ENCODE peak calls at places on chromosomes 12 and 14, in six cellular contexts. K is brain microvascular endothelial cell, V is astrocyte, U is left ventricle myocardium inferior, O is astrocyte of the cerebellum, L is fibroblast of lung. H is an unnamed sample.

GRCh38 chr12:108856428-108857157 is 790 bp downstream of the SSH1 start:
- DNase-seq in K (peak), V (peak), U (peak), O (no peak), L (peak), H (peak)

GRCh38 chr14:57712101-57712500 is 153.8 kb downstream of the SLC35F4 start:
- DNase-seq in K (no peak), V (no peak), U (no peak), O (no peak), L (no peak), H (no peak)

GRCh38 chr12:90836689-90837088 is 118.3 kb downstream of the CCER1 start:
- DNase-seq in K (no peak), V (no peak), U (no peak), O (no peak), L (peak), H (no peak)

GRCh38 chr12:114703060-114703493 is 19.1 kb upstream of the TBX3 start:
- DNase-seq in K (no peak), V (no peak), U (no peak), O (no peak), L (no peak), H (no peak)

GRCh38 chr14:24332094-24332983 is 2.5 kb downstream of the ADCY4 start:
- DNase-seq in K (peak), V (peak), U (peak), O (no peak), L (peak), H (peak)

GRCh38 chr12:114248527-114248926 is 157.4 kb downstream of the TBX5 start:
- DNase-seq in K (no peak), V (no peak), U (no peak), O (no peak), L (no peak), H (no peak)

GRCh38 chr12:2355604-2356003 is 302.8 kb downstream of the CACNA1C start:
- DNase-seq in K (no peak), V (no peak), U (no peak), O (no peak), L (no peak), H (no peak)

GRCh38 chr12:25052191-25053020 is 103.5 kb upstream of the BCAT1 start:
- DNase-seq in K (no peak), V (no peak), U (no peak), O (no peak), L (no peak), H (no peak)

GRCh38 chr12:16019131-16019530 is 108.0 kb downstream of the DERA start:
- DNase-seq in K (no peak), V (peak), U (no peak), O (no peak), L (no peak), H (no peak)

GRCh38 chr14:77098470-77099353 is 654 bp downstream of the CIPC start:
- DNase-seq in K (no peak), V (no peak), U (peak), O (no peak), L (no peak), H (peak)

GRCh38 chr14:20501346-20501745 is 4.0 kb upstream of the RNASE10 start:
- DNase-seq in K (peak), V (peak), U (no peak), O (no peak), L (peak), H (no peak)

GRCh38 chr12:119627019-119627643 is 33.6 kb downstream of the TMEM233 start:
- DNase-seq in K (no peak), V (no peak), U (no peak), O (no peak), L (no peak), H (no peak)

GRCh38 chr14:63421226-63421625 is 102.5 kb upstream of the GPHB5 start:
- DNase-seq in K (no peak), V (no peak), U (no peak), O (no peak), L (no peak), H (no peak)

GRCh38 chr12:55681142-55682077 is 26.3 kb downstream of the ITGA7 start:
- DNase-seq in K (peak), V (peak), U (peak), O (no peak), L (peak), H (peak)

GRCh38 chr12:118193477-118193876 is 57.6 kb downstream of the PEBP1 start:
- DNase-seq in K (no peak), V (no peak), U (no peak), O (no peak), L (no peak), H (no peak)

GRCh38 chr14:70909788-70910614 is 2.7 kb downstream of the PCNX1 start:
- DNase-seq in K (no peak), V (peak), U (no peak), O (no peak), L (peak), H (no peak)

GRCh38 chr12:953776-954175 is 4.3 kb upstream of the RAD52 start:
- DNase-seq in K (peak), V (peak), U (no peak), O (no peak), L (peak), H (no peak)

GRCh38 chr12:49789992-49790391 is 38.2 kb downstream of the NCKAP5L start:
- DNase-seq in K (no peak), V (no peak), U (no peak), O (no peak), L (no peak), H (no peak)

GRCh38 chr14:43539210-43539609 is 967.9 kb downstream of the FSCB start:
- DNase-seq in K (no peak), V (no peak), U (no peak), O (no peak), L (peak), H (no peak)

GRCh38 chr14:37792124-37792523 is 196.7 kb downstream of the TTC6 start:
- DNase-seq in K (no peak), V (no peak), U (no peak), O (no peak), L (no peak), H (no peak)

GRCh38 chr14:68824517-68825347 is 31.9 kb upstream of the ZFP36L1 start:
- DNase-seq in K (peak), V (no peak), U (peak), O (no peak), L (peak), H (peak)

GRCh38 chr12:304815-305214 is 42.2 kb upstream of the SLC6A13 start:
- DNase-seq in K (no peak), V (peak), U (no peak), O (peak), L (peak), H (no peak)

GRCh38 chr14:20460458-20461229 is 590 bp downstream of the PIP4P1 start:
- DNase-seq in K (no peak), V (no peak), U (no peak), O (no peak), L (no peak), H (no peak)

GRCh38 chr12:68467514-68467913 is 135.4 kb upstream of the MDM1 start:
- DNase-seq in K (no peak), V (no peak), U (no peak), O (no peak), L (no peak), H (no peak)

GRCh38 chr12:68468036-68468435 is 135.9 kb upstream of the MDM1 start:
- DNase-seq in K (no peak), V (no peak), U (no peak), O (no peak), L (no peak), H (no peak)

GRCh38 chr12:68461645-68462044 is 129.5 kb upstream of the MDM1 start:
- DNase-seq in K (no peak), V (no peak), U (no peak), O (no peak), L (no peak), H (no peak)

GRCh38 chr12:68460236-68460635 is 128.1 kb upstream of the MDM1 start:
- DNase-seq in K (no peak), V (no peak), U (no peak), O (no peak), L (no peak), H (no peak)

DNA sequence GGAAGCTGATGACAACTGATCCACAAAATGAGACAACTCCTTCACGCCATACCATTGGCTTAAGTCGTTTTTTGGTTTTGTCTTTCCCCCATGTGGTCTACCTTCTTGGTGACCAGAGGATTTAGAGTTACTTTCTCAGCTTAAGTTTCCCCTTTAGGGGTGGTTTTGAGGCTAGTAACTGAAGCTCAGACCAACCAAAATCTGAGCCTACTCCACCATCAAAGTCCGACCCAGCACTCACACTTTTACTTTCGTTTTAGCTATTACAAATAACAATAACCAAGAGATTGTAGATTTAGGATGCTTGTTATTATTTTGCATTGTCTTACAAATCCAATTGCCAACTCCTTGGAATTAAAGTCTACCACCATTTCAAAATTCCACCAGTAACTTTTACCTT is 130.6 kb upstream of the MDM1 start:
- DNase-seq in K (no peak), V (no peak), U (no peak), O (no peak), L (no peak), H (no peak)
- H3K4me3 ChIP-seq in K (no peak), V (no peak), U (no peak), O (no peak), L (no peak), H (no peak)

GRCh38 chr14:32426596-32427408 is 97.7 kb downstream of the AKAP6 start:
- DNase-seq in K (no peak), V (no peak), U (no peak), O (no peak), L (no peak), H (no peak)

GRCh38 chr14:32419429-32419828 is 90.3 kb downstream of the AKAP6 start:
- DNase-seq in K (no peak), V (no peak), U (no peak), O (no peak), L (no peak), H (no peak)

GRCh38 chr14:32421781-32422180 is 92.7 kb downstream of the AKAP6 start:
- DNase-seq in K (no peak), V (no peak), U (no peak), O (no peak), L (no peak), H (no peak)

GRCh38 chr14:32426028-32426427 is 96.9 kb downstream of the AKAP6 start:
- DNase-seq in K (no peak), V (no peak), U (no peak), O (no peak), L (no peak), H (no peak)

DNA sequence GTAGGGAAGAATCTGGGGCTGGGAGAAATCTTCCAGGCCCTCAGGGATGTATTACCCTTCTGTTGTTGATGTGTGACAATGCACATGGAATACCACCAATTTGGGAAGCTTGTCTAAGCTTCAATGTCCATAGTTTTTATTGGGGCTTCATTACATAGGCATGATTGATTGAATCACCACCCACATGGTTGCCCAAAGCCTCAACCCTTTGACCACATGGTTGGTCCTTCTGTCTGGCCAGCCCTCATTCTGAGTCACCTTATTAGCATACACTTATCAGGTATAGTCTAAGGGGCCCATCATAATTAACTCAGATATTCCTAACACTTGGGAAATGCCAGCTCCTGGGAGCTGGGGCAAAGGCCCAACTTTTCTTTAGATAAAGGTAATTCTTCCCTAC is 93.3 kb downstream of the AKAP6 start:
- DNase-seq in K (no peak), V (no peak), U (no peak), O (no peak), L (no peak), H (no peak)
- H3K4me3 ChIP-seq in K (no peak), V (no peak), U (no peak), O (no peak), L (no peak), H (no peak)

GRCh38 chr12:6923003-6923732 is 4.6 kb upstream of the ATN1 start:
- DNase-seq in K (no peak), V (no peak), U (no peak), O (no peak), L (no peak), H (no peak)
- H3K4me3 ChIP-seq in K (no peak), V (no peak), U (no peak), O (no peak), L (no peak), H (no peak)

GRCh38 chr12:104504151-104504550 is 47.4 kb downstream of the CHST11 start:
- DNase-seq in K (no peak), V (no peak), U (no peak), O (no peak), L (no peak), H (no peak)

GRCh38 chr12:104507672-104508071 is 50.9 kb downstream of the CHST11 start:
- DNase-seq in K (no peak), V (no peak), U (no peak), O (no peak), L (no peak), H (no peak)

GRCh38 chr12:104506691-104507401 is 50.1 kb downstream of the CHST11 start:
- DNase-seq in K (no peak), V (no peak), U (peak), O (no peak), L (no peak), H (no peak)

GRCh38 chr12:104503191-104503590 is 46.4 kb downstream of the CHST11 start:
- DNase-seq in K (no peak), V (no peak), U (no peak), O (no peak), L (no peak), H (no peak)

GRCh38 chr12:104505095-104505819 is 48.5 kb downstream of the CHST11 start:
- DNase-seq in K (no peak), V (no peak), U (no peak), O (no peak), L (no peak), H (no peak)
- H3K4me3 ChIP-seq in K (no peak), V (no peak), U (no peak), O (no peak), L (no peak), H (no peak)

GRCh38 chr12:53981652-53982565 is 3.0 kb upstream of the HOXC10 start:
- DNase-seq in K (no peak), V (no peak), U (no peak), O (no peak), L (no peak), H (no peak)
- H3K4me3 ChIP-seq in K (no peak), V (no peak), U (no peak), O (no peak), L (no peak), H (no peak)